ENCODE peak calls at places on chromosomes 13 and 19, in eight cellular contexts. P is psoas muscle; Y is HFFc6; T is stimulated activated CD8-positive, alpha-beta memory T cell treated with anti-CD3 and anti-CD28 coated beads, Interleukin-4, amount 100 ng/mL, for 4 hours; D is activated CD8-positive, alpha-beta T cell treated with anti-CD3 and anti-CD28 coated beads for 36 hours; F is GM12892; N is osteocyte; O is progenitor cell of endocrine pancreas. I is an unnamed sample.

GRCh38 chr13:100508391-100508790 is 80.2 kb downstream of the GGACT start:
- DNase-seq in P (no peak), Y (no peak), T (no peak), D (no peak), F (no peak), N (no peak), O (no peak), I (no peak)

GRCh38 chr19:15595069-15595468 is 19.9 kb upstream of the CYP4F8 start:
- DNase-seq in P (no peak), Y (no peak), T (no peak), D (no peak), F (no peak), N (peak), O (no peak), I (no peak)

GRCh38 chr19:23015660-23016059 is 12.7 kb upstream of the ZNF728 start:
- DNase-seq in P (no peak), Y (no peak), T (no peak), D (no peak), F (no peak), N (no peak), O (no peak), I (no peak)

GRCh38 chr13:24654741-24655140 is 25.5 kb upstream of the ATP12A start:
- DNase-seq in P (no peak), Y (peak), T (no peak), D (no peak), F (no peak), N (no peak), O (no peak), I (no peak)

GRCh38 chr13:73715910-73716257 is 418.3 kb downstream of the KLF12 start:
- DNase-seq in P (no peak), Y (no peak), T (no peak), D (no peak), F (no peak), N (no peak), O (no peak), I (no peak)

GRCh38 chr13:62129000-62129551 is 713.4 kb upstream of the PCDH20 start:
- DNase-seq in P (no peak), Y (no peak), T (no peak), D (no peak), F (no peak), N (no peak), O (no peak), I (no peak)

GRCh38 chr13:109243311-109243951 is 543.0 kb downstream of the IRS2 start:
- DNase-seq in P (no peak), Y (peak), T (no peak), D (no peak), F (no peak), N (no peak), O (no peak), I (no peak)

GRCh38 chr19:43798546-43799409 is 3.5 kb downstream of the LYPD5 start:
- DNase-seq in P (peak), Y (no peak), T (peak), D (peak), F (peak), N (no peak), O (peak), I (no peak)

GRCh38 chr13:110913911-110914292 is 967 bp downstream of the ANKRD10 start:
- DNase-seq in P (no peak), Y (no peak), T (no peak), D (no peak), F (no peak), N (peak), O (no peak), I (no peak)

GRCh38 chr13:30355405-30355741 is 48.0 kb upstream of the KATNAL1 start:
- DNase-seq in P (no peak), Y (no peak), T (no peak), D (peak), F (peak), N (no peak), O (peak), I (no peak)

GRCh38 chr13:102847272-102848234 is 1.7 kb downstream of the ERCC5 start:
- DNase-seq in P (no peak), Y (no peak), T (no peak), D (peak), F (no peak), N (no peak), O (no peak), I (no peak)

GRCh38 chr19:1279782-1280341 is 4.5 kb downstream of the FAM174C start:
- DNase-seq in P (peak), Y (peak), T (no peak), D (peak), F (peak), N (peak), O (peak), I (peak)

GRCh38 chr19:51587264-51588191 is 16.4 kb downstream of the ZNF175 start:
- DNase-seq in P (no peak), Y (no peak), T (no peak), D (no peak), F (no peak), N (no peak), O (no peak), I (no peak)

GRCh38 chr13:51520524-51520923 is 63.7 kb upstream of the WDFY2 start:
- DNase-seq in P (no peak), Y (peak), T (no peak), D (peak), F (no peak), N (no peak), O (no peak), I (peak)

GRCh38 chr19:56120371-56121179 is 520 bp downstream of the ZNF787 start:
- DNase-seq in P (peak), Y (peak), T (peak), D (peak), F (peak), N (peak), O (peak), I (no peak)

GRCh38 chr13:30752201-30752797 is 17.0 kb downstream of the ALOX5AP start:
- DNase-seq in P (peak), Y (peak), T (no peak), D (no peak), F (no peak), N (no peak), O (no peak), I (no peak)

GRCh38 chr13:113764793-113765190 is 5.8 kb downstream of the TMEM255B start:
- DNase-seq in P (no peak), Y (no peak), T (no peak), D (no peak), F (no peak), N (no peak), O (no peak), I (no peak)

GRCh38 chr19:19661675-19662251 is 1.7 kb downstream of the ATP13A1 start:
- DNase-seq in P (no peak), Y (no peak), T (no peak), D (peak), F (peak), N (no peak), O (no peak), I (no peak)

GRCh38 chr13:36528105-36528504 is 95.8 kb downstream of the CCNA1 start:
- DNase-seq in P (no peak), Y (no peak), T (no peak), D (no peak), F (no peak), N (no peak), O (no peak), I (no peak)

GRCh38 chr13:73212482-73212881 is 153.7 kb downstream of the KLF5 start:
- DNase-seq in P (no peak), Y (no peak), T (no peak), D (no peak), F (no peak), N (no peak), O (no peak), I (no peak)